ENCODE peak calls at places on chromosomes 4 and X, in six cellular contexts. V, C, W, B, D and J are unnamed samples.

GRCh38 chrX:103730746-103731508 is 20.2 kb downstream of the TMEM31 start:
- DNase-seq in B (peak; percentile 95), D (peak; percentile 29), W (no peak), V (no peak), C (no peak), J (peak; percentile 58)

GRCh38 chrX:94977562-94977961 is 1303.6 kb downstream of the FAM133A start:
- DNase-seq in C (no peak), B (no peak), W (no peak), D (no peak), V (no peak), J (no peak)

GRCh38 chr4:26729547-26729946 is 131.1 kb upstream of the STIM2 start:
- DNase-seq in D (no peak), B (no peak), W (no peak), C (no peak), V (no peak), J (no peak)

GRCh38 chr4:163776961-163777360 is 282.5 kb downstream of the TMA16 start:
- DNase-seq in W (no peak), V (no peak), B (no peak), C (no peak), D (no peak), J (no peak)

GRCh38 chrX:21132686-21133393 is 241.4 kb upstream of the CNKSR2 start:
- DNase-seq in W (no peak), D (no peak), C (no peak), B (no peak), V (no peak), J (no peak)

GRCh38 chrX:5113128-5113527 is 1115.5 kb downstream of the NLGN4X start:
- DNase-seq in B (peak; percentile 0), C (peak; percentile 60), W (no peak), V (no peak), D (peak; percentile 34), J (no peak)

GRCh38 chr4:75717332-75717873 is 7.0 kb upstream of the USO1 start:
- DNase-seq in V (no peak), C (no peak), B (no peak), W (no peak), D (no peak), J (no peak)

GRCh38 chrX:17237146-17237545 is 137.9 kb upstream of the NHS start:
- DNase-seq in C (no peak), D (no peak), B (no peak), V (no peak), W (no peak), J (no peak)

GRCh38 chrX:133444952-133445831 is 29.9 kb upstream of the GPC4 start:
- DNase-seq in B (no peak), D (peak; percentile 37), W (no peak), V (no peak), C (peak; percentile 45), J (no peak)

GRCh38 chrX:21374994-21375794 is 976 bp downstream of the CNKSR2 start:
- DNase-seq in D (no peak), B (no peak), V (peak; percentile 8), C (no peak), W (no peak), J (no peak)

GRCh38 chrX:93538575-93538974 is 134.8 kb downstream of the NAP1L3 start:
- DNase-seq in B (no peak), C (peak; percentile 8), W (no peak), V (no peak), D (no peak), J (no peak)

GRCh38 chrX:41090568-41091238 is 5.5 kb downstream of the USP9X start:
- DNase-seq in B (no peak), V (no peak), W (no peak), C (no peak), D (no peak), J (no peak)

GRCh38 chr4:142846105-142846728 is at the start of gene INPP4B:
- DNase-seq in D (no peak), W (no peak), V (peak; percentile 64), B (peak; percentile 67), C (no peak), J (no peak)

GRCh38 chr4:61202638-61203495 is 2.7 kb downstream of the ADGRL3 start:
- DNase-seq in W (no peak), C (peak; percentile 79), V (no peak), D (peak; percentile 9), B (peak; percentile 18), J (no peak)

GRCh38 chrX:69538321-69538876 is 34.3 kb downstream of the NALF2 start:
- DNase-seq in B (peak; percentile 72), D (no peak), C (peak; percentile 60), V (peak; percentile 78), W (peak; percentile 29), J (peak; percentile 23)

GRCh38 chrX:35499071-35499862 is 298.9 kb upstream of the MAGEB16 start:
- DNase-seq in C (no peak), D (no peak), W (no peak), V (no peak), B (no peak), J (no peak)

GRCh38 chr4:144754562-144755410 is 108.8 kb downstream of the HHIP start:
- DNase-seq in C (peak; percentile 70), W (no peak), V (no peak), D (peak; percentile 25), B (peak; percentile 75), J (no peak)

GRCh38 chrX:118164138-118164537 is 47.5 kb upstream of the KLHL13 start:
- DNase-seq in C (no peak), D (no peak), B (no peak), W (no peak), V (no peak), J (peak; percentile 61)

GRCh38 chr4:40838742-40839141 is 89.0 kb downstream of the NSUN7 start:
- DNase-seq in D (peak; percentile 31), V (no peak), C (no peak), W (no peak), B (no peak), J (no peak)

GRCh38 chr4:3655485-3656429 is 110.4 kb upstream of the ADRA2C start:
- DNase-seq in D (no peak), V (no peak), C (no peak), B (no peak), W (no peak), J (no peak)

GRCh38 chrX:26783512-26784225 is 567.7 kb downstream of the MAGEB5 start:
- DNase-seq in D (peak; percentile 35), C (peak; percentile 68), B (peak; percentile 42), V (no peak), W (no peak), J (peak; percentile 9)

GRCh38 chrX:57641338-57641737 is 38.7 kb downstream of the NLRP2B start:
- DNase-seq in B (no peak), C (no peak), D (no peak), V (no peak), W (no peak), J (no peak)

GRCh38 chr4:166162327-166162726 is 289.3 kb downstream of the TLL1 start:
- DNase-seq in C (no peak), D (no peak), W (no peak), B (no peak), V (no peak), J (no peak)

GRCh38 chr4:112170451-112170993 is 25.3 kb downstream of the FAM241A start:
- DNase-seq in V (peak; percentile 18), D (peak; percentile 88), W (no peak), B (peak; percentile 79), C (peak; percentile 66), J (peak; percentile 91)

GRCh38 chrX:53831662-53832635 is 145.4 kb upstream of the HUWE1 start:
- DNase-seq in C (peak; percentile 69), W (no peak), V (peak; percentile 58), B (peak; percentile 24), D (peak; percentile 13), J (no peak)

GRCh38 chr4:99832313-99832712 is 15.7 kb downstream of the DAPP1 start:
- DNase-seq in W (no peak), D (no peak), B (no peak), V (no peak), C (no peak), J (no peak)

GRCh38 chr4:72216539-72217277 is 184.9 kb downstream of the NPFFR2 start:
- DNase-seq in B (no peak), D (no peak), W (no peak), C (no peak), V (no peak), J (no peak)

GRCh38 chrX:39709364-39709763 is 388.4 kb downstream of the BCOR start:
- DNase-seq in D (no peak), V (no peak), W (no peak), C (no peak), B (no peak), J (no peak)

GRCh38 chrX:152637649-152638442 is at the start of gene GABRQ:
- DNase-seq in B (peak; percentile 9), W (no peak), D (peak; percentile 45), C (peak; percentile 75), V (peak; percentile 17), J (no peak)